ENCODE peak calls at places on chromosomes 7 and 10, in eight cellular contexts. L is heart right ventricle; I is CD8-positive, alpha-beta T cell; B is AG04450; D is GM23338; Z is Peyer's patch; F is IMR-90; T is pancreas. K is an unnamed sample.
A peak's percentile ranks its signal among the peaks of the same experiment; 100 is the strongest.

GRCh38 chr10:44300666-44301649 is 83.9 kb downstream of the CXCL12 start:
- DNase-seq in L (peak; percentile 48), I (no peak), B (peak; percentile 94), D (no peak), Z (no peak), F (peak; percentile 100), T (peak; percentile 94), K (no peak)

GRCh38 chr7:156577645-156578577 is 62.7 kb upstream of the RNF32 start:
- DNase-seq in L (no peak), I (no peak), B (no peak), D (no peak), Z (no peak), F (no peak), T (no peak), K (no peak)

GRCh38 chr7:30851651-30852359 is 59.8 kb upstream of the AQP1 start:
- DNase-seq in L (no peak), I (no peak), B (no peak), D (peak; percentile 13), Z (no peak), F (no peak), T (no peak), K (peak; percentile 64)

GRCh38 chr10:63414481-63415260 is 51.1 kb downstream of the JMJD1C start:
- DNase-seq in L (no peak), I (no peak), B (peak; percentile 43), D (no peak), Z (no peak), F (peak; percentile 90), T (no peak), K (no peak)

GRCh38 chr7:116527521-116527920 is 2.7 kb downstream of the CAV1 start:
- DNase-seq in L (no peak), I (no peak), B (no peak), D (no peak), Z (no peak), F (peak; percentile 56), T (no peak), K (no peak)

GRCh38 chr10:121994429-121994881 is 5.5 kb downstream of the TACC2 start:
- DNase-seq in L (peak; percentile 61), I (no peak), B (no peak), D (peak; percentile 51), Z (no peak), F (no peak), T (peak; percentile 79), K (peak; percentile 80)

GRCh38 chr7:18317956-18318355 is 177.6 kb upstream of the HDAC9 start:
- DNase-seq in L (no peak), I (no peak), B (no peak), D (no peak), Z (no peak), F (no peak), T (no peak), K (no peak)

GRCh38 chr10:75428434-75429158 is 2.8 kb upstream of the LRMDA start:
- DNase-seq in L (no peak), I (no peak), B (no peak), D (no peak), Z (no peak), F (peak; percentile 15), T (no peak), K (no peak)

GRCh38 chr10:88045544-88046415 is 182.4 kb downstream of the PTEN start:
- DNase-seq in L (peak; percentile 15), I (no peak), B (no peak), D (peak; percentile 24), Z (no peak), F (peak; percentile 20), T (no peak), K (no peak)

GRCh38 chr10:81814842-81815241 is 60.2 kb upstream of the NRG3 start:
- DNase-seq in L (no peak), I (no peak), B (no peak), D (no peak), Z (no peak), F (no peak), T (no peak), K (no peak)

GRCh38 chr10:89659185-89660131 is 14.4 kb upstream of the PANK1 start:
- DNase-seq in L (no peak), I (no peak), B (peak; percentile 41), D (no peak), Z (no peak), F (peak; percentile 89), T (no peak), K (no peak)

GRCh38 chr7:108067844-108068243 is 62.3 kb downstream of the LAMB4 start:
- DNase-seq in L (no peak), I (no peak), B (no peak), D (no peak), Z (no peak), F (no peak), T (no peak), K (no peak)

GRCh38 chr10:23512355-23513058 is 73.6 kb downstream of the OTUD1 start:
- DNase-seq in L (no peak), I (no peak), B (no peak), D (no peak), Z (no peak), F (peak; percentile 57), T (no peak), K (no peak)

GRCh38 chr7:151570366-151570915 is 50.7 kb upstream of the RHEB start:
- DNase-seq in L (no peak), I (no peak), B (no peak), D (no peak), Z (no peak), F (peak; percentile 47), T (no peak), K (no peak)

GRCh38 chr7:140707132-140707531 is 10.6 kb downstream of the NDUFB2 start:
- DNase-seq in L (no peak), I (no peak), B (no peak), D (no peak), Z (no peak), F (no peak), T (no peak), K (no peak)

GRCh38 chr7:94439893-94440381 is 45.2 kb downstream of the COL1A2 start:
- DNase-seq in L (no peak), I (no peak), B (no peak), D (no peak), Z (no peak), F (peak; percentile 45), T (no peak), K (no peak)

GRCh38 chr7:72805526-72806494 is 22.2 kb downstream of the TYW1B start:
- DNase-seq in L (no peak), I (no peak), B (no peak), D (no peak), Z (no peak), F (peak; percentile 82), T (no peak), K (no peak)

GRCh38 chr7:41912851-41913580 is 210.1 kb upstream of the INHBA start:
- DNase-seq in L (no peak), I (no peak), B (no peak), D (no peak), Z (no peak), F (peak; percentile 59), T (no peak), K (no peak)

GRCh38 chr10:76553231-76553630 is 1084.4 kb downstream of the KCNMA1 start:
- DNase-seq in L (no peak), I (no peak), B (no peak), D (no peak), Z (no peak), F (no peak), T (no peak), K (no peak)

GRCh38 chr10:76553700-76554470 is 1083.7 kb downstream of the KCNMA1 start:
- DNase-seq in L (no peak), I (no peak), B (no peak), D (no peak), Z (no peak), F (no peak), T (no peak), K (no peak)

GRCh38 chr10:76554478-76554877 is 1083.1 kb downstream of the KCNMA1 start:
- DNase-seq in L (no peak), I (no peak), B (no peak), D (no peak), Z (no peak), F (no peak), T (no peak), K (no peak)

GRCh38 chr10:76547352-76547972 is 1090.1 kb downstream of the KCNMA1 start:
- DNase-seq in L (peak; percentile 89), I (no peak), B (peak; percentile 59), D (peak; percentile 93), Z (peak; percentile 42), F (peak; percentile 77), T (peak; percentile 52), K (peak; percentile 91)

DNA sequence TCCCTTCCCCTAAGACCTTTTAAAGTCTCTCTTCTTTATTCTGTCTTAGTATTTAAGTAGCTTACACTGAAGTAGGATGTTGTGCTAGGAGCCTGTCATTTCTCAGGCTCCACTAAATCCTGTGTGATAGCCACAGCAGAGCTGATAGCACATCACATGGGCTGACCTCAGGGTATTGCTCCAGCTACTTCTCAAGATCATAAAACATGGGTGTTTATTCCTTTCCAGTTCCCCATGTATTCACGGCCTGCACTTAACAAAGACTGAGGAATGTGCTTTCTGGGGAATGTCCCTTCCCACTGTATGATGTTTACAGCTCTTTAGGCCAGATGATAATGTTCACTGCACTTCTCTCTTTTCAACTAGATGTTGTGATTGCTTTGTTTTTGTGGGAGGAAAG is 1086.8 kb downstream of the KCNMA1 start:
- DNase-seq in L (no peak), I (no peak), B (peak; percentile 26), D (peak; percentile 4), Z (no peak), F (peak; percentile 39), T (no peak), K (no peak)
- H3K27ac ChIP-seq in L (no peak overlapping the region), I (no peak overlapping the region), B (no peak overlapping the region), D (no peak overlapping the region), Z (no peak overlapping the region), F (peak overlapping the region; percentile 9), T (no peak overlapping the region), K (no peak overlapping the region)

DNA sequence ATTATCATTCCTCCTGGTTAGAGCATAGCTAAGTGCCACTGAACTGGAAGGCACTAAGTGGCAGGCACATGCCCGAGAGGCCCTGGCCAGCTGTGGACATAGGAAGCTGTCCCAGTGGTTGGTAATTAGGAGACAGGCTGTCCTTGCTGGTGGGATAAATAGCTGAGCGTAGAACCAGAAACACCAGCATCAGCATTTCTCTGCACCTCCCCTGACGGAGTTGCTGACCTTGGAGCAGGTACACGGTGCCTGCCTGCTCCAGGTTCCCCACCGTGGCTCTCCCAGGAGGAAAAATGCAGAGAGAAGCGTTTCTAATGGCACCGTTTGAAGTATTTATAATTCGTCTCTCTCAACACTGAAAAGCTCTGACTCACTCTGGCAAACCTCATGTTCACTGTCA is 5.6 kb upstream of the ABLIM1 start:
- DNase-seq in L (no peak), I (no peak), B (no peak), D (peak; percentile 29), Z (no peak), F (no peak), T (no peak), K (no peak)
- H3K4me3 ChIP-seq in L (no peak overlapping the region), I (no peak overlapping the region), B (no peak overlapping the region), D (no peak overlapping the region), Z (no peak overlapping the region), F (no peak overlapping the region), T (no peak overlapping the region), K (no peak overlapping the region)

GRCh38 chr10:73910401-73910763 is 550 bp upstream of the PLAU start:
- DNase-seq in L (no peak), I (no peak), B (no peak), D (no peak), Z (no peak), F (peak; percentile 43), T (no peak), K (no peak)
- H3K27ac ChIP-seq in L (peak overlapping the region; percentile 90), I (no peak overlapping the region), B (peak overlapping the region; percentile 52), D (no peak overlapping the region), Z (peak overlapping the region; percentile 86), F (peak overlapping the region; percentile 91), T (no peak overlapping the region), K (no peak overlapping the region)

DNA sequence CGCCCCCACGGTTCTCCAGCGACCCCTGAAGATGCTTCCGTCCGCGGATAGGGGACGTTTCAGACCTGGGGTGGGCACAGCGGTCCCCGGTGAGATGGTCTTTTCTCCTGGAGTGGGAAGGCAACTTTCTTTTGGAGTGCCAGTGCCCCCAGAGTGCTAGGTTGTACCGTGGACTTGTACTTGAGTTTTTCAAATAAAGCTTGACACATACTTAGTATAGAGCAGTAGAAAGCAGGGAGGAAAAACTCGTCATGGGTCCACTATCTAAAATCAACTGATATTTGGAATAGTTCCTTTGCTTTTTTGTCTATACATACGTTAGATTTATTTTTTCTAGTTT is 28.4 kb downstream of the RBM20 start:
- DNase-seq in L (no peak), I (no peak), B (no peak), D (no peak), Z (no peak), F (no peak), T (no peak), K (no peak)
- H3K4me3 ChIP-seq in L (peak overlapping the region; percentile 56), I (peak overlapping the region; percentile 66), B (peak overlapping the region; percentile 67), D (peak overlapping the region; percentile 67), Z (peak overlapping the region; percentile 44), F (peak overlapping the region; percentile 54), T (peak overlapping the region; percentile 65), K (peak overlapping the region; percentile 68)

K was measured in ascending aorta.